ENCODE peak calls at places on chromosomes 6 and 20, in five cellular contexts. N, I, V, X and G are unnamed samples.
A peak's percentile ranks its signal among the peaks of the same experiment; 100 is the strongest.

GRCh38 chr20:1942061-1942460 is 46.9 kb downstream of the SIRPA start:
- DNase-seq in N (no peak), V (no peak), X (no peak), I (no peak), G (no peak)

GRCh38 chr20:61719691-61720347 is 345.9 kb downstream of the TAF4 start:
- DNase-seq in X (no peak), V (no peak), N (no peak), I (no peak), G (no peak)

GRCh38 chr20:11153819-11154218 is 480.0 kb upstream of the JAG1 start:
- DNase-seq in N (no peak), X (no peak), V (no peak), I (no peak), G (no peak)

GRCh38 chr6:9250852-9251251 is 815.5 kb upstream of the SLC35B3 start:
- DNase-seq in I (peak; percentile 43), X (peak; percentile 41), V (no peak), N (peak; percentile 69), G (no peak)

GRCh38 chr6:15456422-15456821 is 206.4 kb downstream of the DTNBP1 start:
- DNase-seq in X (no peak), V (no peak), I (no peak), N (no peak), G (no peak)

GRCh38 chr20:50121858-50122271 is 8.9 kb upstream of the UBE2V1 start:
- DNase-seq in V (no peak), N (no peak), I (peak; percentile 74), X (peak; percentile 79), G (no peak)

GRCh38 chr6:32973934-32974333 is 5.5 kb downstream of the BRD2 start:
- DNase-seq in V (no peak), N (peak; percentile 55), X (peak; percentile 79), I (no peak), G (no peak)

GRCh38 chr20:38685853-38686473 is 38.3 kb upstream of the SLC32A1 start:
- DNase-seq in X (peak; percentile 57), V (no peak), N (peak; percentile 60), I (peak; percentile 75), G (no peak)

GRCh38 chr20:4820833-4821518 is 99.3 kb downstream of the PRND start:
- DNase-seq in V (no peak), X (peak; percentile 97), N (no peak), I (no peak), G (no peak)

GRCh38 chr20:258963-259362 is 1.4 kb downstream of the DEFB132 start:
- DNase-seq in N (peak; percentile 46), I (peak; percentile 13), V (no peak), X (peak; percentile 31), G (no peak)

GRCh38 chr6:24907959-24908358 is 27.8 kb downstream of the RIPOR2 start:
- DNase-seq in N (no peak), X (peak; percentile 10), V (no peak), I (peak; percentile 57), G (no peak)

GRCh38 chr20:48471734-48472408 is 355.9 kb downstream of the PREX1 start:
- DNase-seq in V (no peak), X (no peak), N (no peak), I (no peak), G (no peak)

GRCh38 chr6:3322366-3322890 is 63.7 kb downstream of the PSMG4 start:
- DNase-seq in V (no peak), N (no peak), X (no peak), I (no peak), G (no peak)

GRCh38 chr6:119873107-119873506 is 523.5 kb upstream of the MAN1A1 start:
- DNase-seq in I (no peak), X (no peak), N (no peak), V (no peak), G (no peak)

GRCh38 chr6:3841711-3842565 is 7.2 kb upstream of the FAM50B start:
- DNase-seq in V (no peak), X (peak; percentile 95), I (peak; percentile 9), N (no peak), G (no peak)

GRCh38 chr6:137291441-137291840 is 72.3 kb upstream of the IFNGR1 start:
- DNase-seq in I (peak; percentile 63), N (no peak), V (no peak), X (peak; percentile 14), G (no peak)

GRCh38 chr6:451847-452246 is 60.3 kb downstream of the IRF4 start:
- DNase-seq in N (no peak), I (no peak), X (no peak), V (no peak), G (no peak)

GRCh38 chr6:150606258-150607043 is 6.8 kb downstream of the PLEKHG1 start:
- DNase-seq in N (no peak), X (no peak), V (no peak), I (peak; percentile 24), G (no peak)

GRCh38 chr6:113376847-113377165 is 480.3 kb upstream of the MARCKS start:
- DNase-seq in V (no peak), I (no peak), N (no peak), X (no peak), G (no peak)

GRCh38 chr6:329888-330691 is 37.8 kb downstream of the DUSP22 start:
- DNase-seq in V (no peak), N (no peak), I (no peak), X (no peak), G (no peak)

GRCh38 chr6:42505377-42505702 is 53.6 kb upstream of the TRERF1 start:
- DNase-seq in X (peak; percentile 88), I (no peak), N (no peak), V (no peak), G (peak; percentile 68)

GRCh38 chr20:32505723-32506473 is 79.2 kb downstream of the NOL4L start:
- DNase-seq in N (peak; percentile 36), V (no peak), I (no peak), X (no peak), G (no peak)

GRCh38 chr6:107026965-107027364 is 1.0 kb upstream of the MTRES1 start:
- DNase-seq in I (no peak), V (no peak), N (no peak), X (peak; percentile 2), G (no peak)

GRCh38 chr6:159595173-159595572 is 97.9 kb downstream of the SOD2 start:
- DNase-seq in X (peak; percentile 87), N (no peak), I (no peak), V (peak; percentile 20), G (no peak)

GRCh38 chr20:22586645-22587310 is 2.4 kb upstream of the FOXA2 start:
- DNase-seq in X (peak; percentile 30), N (no peak), I (no peak), V (no peak), G (peak; percentile 43)

GRCh38 chr20:25863536-25864325 is 167.1 kb upstream of the ZNF337 start:
- DNase-seq in V (no peak), N (no peak), I (no peak), X (peak; percentile 29), G (no peak)

GRCh38 chr20:37295001-37295400 is 5.5 kb downstream of the MANBAL start:
- DNase-seq in X (peak; percentile 99), N (no peak), V (no peak), I (peak; percentile 48), G (no peak)

GRCh38 chr6:2196079-2196679 is 49.2 kb downstream of the GMDS start:
- DNase-seq in I (peak; percentile 13), V (no peak), X (peak; percentile 70), N (peak; percentile 57), G (no peak)

GRCh38 chr20:37526238-37526838 is 1.3 kb downstream of the BLCAP start:
- DNase-seq in V (no peak), I (peak; percentile 86), X (peak; percentile 72), N (no peak), G (no peak)

GRCh38 chr6:904994-905393 is 212.1 kb upstream of the EXOC2 start:
- DNase-seq in X (no peak), V (no peak), N (no peak), I (no peak), G (no peak)

GRCh38 chr6:47242483-47243386 is 67.0 kb downstream of the TNFRSF21 start:
- DNase-seq in X (peak; percentile 77), V (no peak), N (peak; percentile 93), I (peak; percentile 89), G (peak; percentile 96)

GRCh38 chr6:12572884-12573824 is 143.4 kb upstream of the PHACTR1 start:
- DNase-seq in V (no peak), I (peak; percentile 24), N (no peak), X (peak; percentile 75), G (no peak)

GRCh38 chr20:57616143-57616951 is 3.9 kb downstream of the ZBP1 start:
- DNase-seq in V (no peak), X (no peak), I (no peak), N (no peak), G (no peak)
- H3K27me3 ChIP-seq in V (no peaks in the 10 kb centered on the region), X (no peaks in the 10 kb centered on the region), I (peaks cover 6% of the 10 kb centered on the region), N (no peaks in the 10 kb centered on the region), G (no peaks in the 10 kb centered on the region)

GRCh38 chr6:41404221-41404866 is 68.9 kb downstream of the NCR2 start:
- DNase-seq in N (no peak), X (no peak), V (no peak), I (no peak), G (no peak)
- H3K27me3 ChIP-seq in N (peaks cover 24% of the 10 kb centered on the region), X (peaks cover 7% of the 10 kb centered on the region), V (no peaks in the 10 kb centered on the region), I (no peaks in the 10 kb centered on the region), G (peaks cover 2% of the 10 kb centered on the region)

DNA sequence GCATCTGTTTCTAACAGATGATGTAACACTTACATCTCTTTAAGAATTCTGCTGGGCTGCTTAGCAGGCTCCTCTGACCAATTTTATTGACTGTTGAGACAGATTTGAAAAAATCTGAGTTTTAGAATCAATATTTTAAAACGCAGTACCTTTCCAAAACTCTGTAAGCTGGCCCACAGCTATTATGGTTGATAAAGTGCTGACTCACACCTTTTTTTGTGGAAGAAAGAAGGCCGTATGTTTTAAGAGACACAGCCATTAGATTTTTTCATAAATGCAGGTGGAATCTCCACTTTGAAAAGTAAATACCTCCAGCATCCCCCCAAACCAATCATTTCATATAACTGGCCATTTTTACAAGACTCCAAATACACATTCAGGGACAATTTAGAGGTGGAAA is 82.2 kb downstream of the TBXT start:
- DNase-seq in N (no peak), I (no peak), V (no peak), X (no peak), G (no peak)
- H3K27me3 ChIP-seq in N (no peaks in the 10 kb centered on the region), I (no peaks in the 10 kb centered on the region), V (no peaks in the 10 kb centered on the region), X (peaks cover 5% of the 10 kb centered on the region), G (no peaks in the 10 kb centered on the region)

DNA sequence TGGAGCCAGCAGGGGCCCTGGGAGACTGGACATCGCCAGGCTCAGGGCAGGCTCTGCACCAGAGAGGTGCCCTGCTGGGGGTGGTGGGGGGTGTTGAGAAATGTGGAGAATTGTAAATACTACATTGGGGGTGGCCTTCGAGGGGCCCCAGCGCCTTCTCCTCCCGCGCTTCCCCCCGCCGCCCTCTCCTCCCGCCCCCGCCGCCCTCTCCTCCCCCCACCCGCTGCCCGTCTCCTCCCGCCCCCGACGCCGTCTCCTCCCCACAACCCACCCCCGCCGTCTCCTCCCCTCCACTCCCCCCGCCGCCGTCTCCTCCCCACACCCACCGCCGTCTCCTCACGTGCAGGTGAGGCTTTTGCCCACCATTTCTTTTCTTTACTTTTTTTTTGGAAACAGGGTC is 1.4 kb upstream of the SRMS start:
- DNase-seq in X (no peak), N (no peak), V (no peak), I (no peak), G (no peak)
- H3K27me3 ChIP-seq in X (no peaks in the 10 kb centered on the region), N (peaks cover 96% of the 10 kb centered on the region), V (peaks cover 8% of the 10 kb centered on the region), I (peaks cover 59% of the 10 kb centered on the region), G (no peaks in the 10 kb centered on the region)

GRCh38 chr6:50846109-50846859 is 27.6 kb downstream of the TFAP2B start:
- DNase-seq in I (no peak), N (no peak), X (no peak), V (no peak), G (no peak)
- H3K27me3 ChIP-seq in I (no peaks in the 10 kb centered on the region), N (no peaks in the 10 kb centered on the region), X (peaks cover 69% of the 10 kb centered on the region), V (peaks cover 14% of the 10 kb centered on the region), G (no peaks in the 10 kb centered on the region)